ENCODE peak calls at places on chromosomes 6 and 20, in five cellular contexts. One of them, this sample, is unnamed.

GRCh38 chr20:25457886-25458680 is 50.6 kb downstream of the GINS1 start:
- DNase-seq in HCT116: no peak
- DNase-seq in K562: no peak
- DNase-seq in PC-3: no peak
- DNase-seq in fibroblast of lung: no peak
- DNase-seq in this sample: no peak

GRCh38 chr20:37841991-37842390 is 60.9 kb upstream of the VSTM2L start:
- DNase-seq in PC-3: no peak
- DNase-seq in fibroblast of lung: no peak
- DNase-seq in K562: no peak
- DNase-seq in HCT116: no peak
- DNase-seq in this sample: no peak

GRCh38 chr6:149500085-149500484 is 15.3 kb upstream of the ZC3H12D start:
- DNase-seq in fibroblast of lung: no peak
- DNase-seq in K562: no peak
- DNase-seq in PC-3: no peak
- DNase-seq in HCT116: no peak
- DNase-seq in this sample: no peak

GRCh38 chr20:25624500-25624939 is 706 bp upstream of the NANP start:
- DNase-seq in PC-3: no peak
- DNase-seq in K562: no peak
- DNase-seq in HCT116: no peak
- DNase-seq in fibroblast of lung: no peak
- DNase-seq in this sample: no peak

GRCh38 chr20:50252715-50253500 is 62.3 kb downstream of the CEBPB start:
- DNase-seq in HCT116: no peak
- DNase-seq in fibroblast of lung: no peak
- DNase-seq in K562: no peak
- DNase-seq in PC-3: no peak
- DNase-seq in this sample: no peak

GRCh38 chr6:12010635-12011275 is 1.4 kb upstream of the HIVEP1 start:
- DNase-seq in K562: peak; percentile 28
- DNase-seq in HCT116: no peak
- DNase-seq in fibroblast of lung: no peak
- DNase-seq in PC-3: no peak
- DNase-seq in this sample: no peak

GRCh38 chr20:50680106-50680960 is 11.0 kb downstream of the RIPOR3 start:
- DNase-seq in K562: no peak
- DNase-seq in HCT116: no peak
- DNase-seq in PC-3: no peak
- DNase-seq in fibroblast of lung: peak; percentile 49
- DNase-seq in this sample: no peak

GRCh38 chr20:8089668-8090067 is 42.4 kb upstream of the PLCB1 start:
- DNase-seq in fibroblast of lung: no peak
- DNase-seq in HCT116: no peak
- DNase-seq in PC-3: no peak
- DNase-seq in K562: no peak
- DNase-seq in this sample: no peak

GRCh38 chr6:24743265-24743943 is 24.4 kb upstream of the C6orf62 start:
- DNase-seq in PC-3: peak; percentile 93
- DNase-seq in K562: peak; percentile 38
- DNase-seq in fibroblast of lung: peak; percentile 98
- DNase-seq in HCT116: peak; percentile 76
- DNase-seq in this sample: peak; percentile 94

GRCh38 chr6:18406955-18407738 is 20.0 kb downstream of the RNF144B start:
- DNase-seq in PC-3: peak; percentile 31
- DNase-seq in fibroblast of lung: no peak
- DNase-seq in K562: no peak
- DNase-seq in HCT116: no peak
- DNase-seq in this sample: no peak

GRCh38 chr20:35907017-35907685 is 47.2 kb downstream of the SCAND1 start:
- DNase-seq in fibroblast of lung: no peak
- DNase-seq in HCT116: no peak
- DNase-seq in PC-3: no peak
- DNase-seq in K562: no peak
- DNase-seq in this sample: no peak

GRCh38 chr6:163730496-163731210 is 316.1 kb downstream of the QKI start:
- DNase-seq in fibroblast of lung: no peak
- DNase-seq in K562: no peak
- DNase-seq in HCT116: no peak
- DNase-seq in PC-3: no peak
- DNase-seq in this sample: no peak

GRCh38 chr6:169559001-169559441 is 142.8 kb downstream of the WDR27 start:
- DNase-seq in K562: no peak
- DNase-seq in HCT116: no peak
- DNase-seq in fibroblast of lung: peak; percentile 49
- DNase-seq in PC-3: peak; percentile 70
- DNase-seq in this sample: no peak

GRCh38 chr6:89299451-89299850 is 15.6 kb downstream of the GABRR2 start:
- DNase-seq in PC-3: peak; percentile 45
- DNase-seq in fibroblast of lung: no peak
- DNase-seq in HCT116: peak; percentile 21
- DNase-seq in K562: no peak
- DNase-seq in this sample: no peak

GRCh38 chr6:43078651-43079050 is 2.5 kb downstream of the PTK7 start:
- DNase-seq in PC-3: no peak
- DNase-seq in fibroblast of lung: peak; percentile 82
- DNase-seq in K562: no peak
- DNase-seq in HCT116: no peak
- DNase-seq in this sample: no peak

GRCh38 chr20:24102290-24102689 is 113.7 kb upstream of the GGTLC1 start:
- DNase-seq in K562: no peak
- DNase-seq in PC-3: peak; percentile 61
- DNase-seq in fibroblast of lung: no peak
- DNase-seq in HCT116: no peak
- DNase-seq in this sample: no peak

GRCh38 chr20:1029980-1030379 is 27.9 kb upstream of the RSPO4 start:
- DNase-seq in PC-3: no peak
- DNase-seq in K562: no peak
- DNase-seq in fibroblast of lung: no peak
- DNase-seq in HCT116: no peak
- DNase-seq in this sample: no peak

GRCh38 chr6:116476021-116476678 is 15.0 kb downstream of the CALHM6 start:
- DNase-seq in K562: no peak
- DNase-seq in HCT116: no peak
- DNase-seq in PC-3: no peak
- DNase-seq in fibroblast of lung: peak; percentile 5
- DNase-seq in this sample: no peak

GRCh38 chr20:41854765-41855164 is 236.6 kb upstream of the CHD6 start:
- DNase-seq in fibroblast of lung: peak; percentile 0
- DNase-seq in PC-3: peak; percentile 36
- DNase-seq in K562: no peak
- DNase-seq in HCT116: no peak
- DNase-seq in this sample: peak; percentile 59

GRCh38 chr20:48933017-48933766 is 11.7 kb downstream of the ARFGEF2 start:
- DNase-seq in K562: no peak
- DNase-seq in fibroblast of lung: no peak
- DNase-seq in HCT116: no peak
- DNase-seq in PC-3: no peak
- DNase-seq in this sample: no peak

GRCh38 chr6:93779086-93779858 is 359.9 kb upstream of the EPHA7 start:
- DNase-seq in HCT116: no peak
- DNase-seq in fibroblast of lung: peak; percentile 48
- DNase-seq in K562: no peak
- DNase-seq in PC-3: no peak
- DNase-seq in this sample: no peak

GRCh38 chr6:2449572-2449940 is 204.2 kb upstream of the GMDS start:
- DNase-seq in HCT116: no peak
- DNase-seq in fibroblast of lung: no peak
- DNase-seq in PC-3: no peak
- DNase-seq in K562: no peak
- DNase-seq in this sample: no peak

GRCh38 chr6:162753775-162754174 is 26.0 kb downstream of the PACRG start:
- DNase-seq in fibroblast of lung: no peak
- DNase-seq in PC-3: no peak
- DNase-seq in HCT116: no peak
- DNase-seq in K562: no peak
- DNase-seq in this sample: no peak

GRCh38 chr6:36117639-36118549 is 12.4 kb upstream of the MAPK13 start:
- DNase-seq in K562: no peak
- DNase-seq in HCT116: no peak
- DNase-seq in fibroblast of lung: no peak
- DNase-seq in PC-3: no peak
- DNase-seq in this sample: no peak

GRCh38 chr6:3085074-3085473 is 16.8 kb downstream of the RIPK1 start:
- DNase-seq in HCT116: no peak
- DNase-seq in fibroblast of lung: no peak
- DNase-seq in K562: no peak
- DNase-seq in PC-3: no peak
- DNase-seq in this sample: no peak

GRCh38 chr6:42387336-42387735 is 64.4 kb downstream of the TRERF1 start:
- DNase-seq in PC-3: peak; percentile 30
- DNase-seq in HCT116: no peak
- DNase-seq in K562: no peak
- DNase-seq in fibroblast of lung: no peak
- DNase-seq in this sample: peak; percentile 70

DNA sequence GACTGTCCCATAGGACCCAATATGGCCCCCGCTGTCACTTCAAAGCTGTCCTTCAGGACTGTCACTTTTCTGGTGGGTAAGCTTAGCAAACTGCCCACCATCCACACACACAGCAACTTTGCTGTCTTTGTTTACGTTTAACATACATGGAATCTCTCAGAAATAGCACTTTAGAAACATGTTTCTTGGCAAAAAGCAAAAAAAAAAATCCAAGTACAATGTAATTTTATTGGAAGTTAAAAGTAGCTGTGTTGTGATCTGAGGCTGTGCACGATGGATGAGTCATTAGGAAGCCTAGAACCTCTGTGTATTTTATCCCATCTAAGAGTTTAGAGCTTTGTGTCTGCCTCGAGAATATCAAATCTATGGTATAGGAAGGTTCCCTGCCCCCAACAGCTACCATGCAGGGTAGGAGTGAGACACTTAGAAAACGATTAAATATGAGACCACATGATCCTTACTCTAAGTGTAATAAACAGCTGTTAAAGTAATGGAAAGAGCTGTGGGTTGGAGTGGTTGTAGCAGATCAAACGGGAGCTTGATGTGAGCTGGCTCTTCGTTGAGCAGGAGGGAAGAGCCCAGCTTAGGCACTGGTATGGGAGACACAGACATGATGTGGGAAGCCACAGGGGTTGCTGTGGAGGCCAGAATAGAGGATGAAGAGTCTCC is 119.5 kb downstream of the PLEKHG1 start:
- DNase-seq in PC-3: peak; percentile 8
- DNase-seq in K562: no peak
- DNase-seq in HCT116: no peak
- DNase-seq in fibroblast of lung: peak; percentile 22
- DNase-seq in this sample: no peak
- H3K9ac ChIP-seq in PC-3: no peak overlapping the region
- H3K9ac ChIP-seq in K562: no peak overlapping the region
- H3K9ac ChIP-seq in HCT116: no peak overlapping the region
- H3K9ac ChIP-seq in fibroblast of lung: no peak overlapping the region
- H3K9ac ChIP-seq in this sample: no peak overlapping the region

GRCh38 chr20:62985089-62985778 is 21.5 kb downstream of the BHLHE23 start:
- DNase-seq in HCT116: no peak
- DNase-seq in fibroblast of lung: no peak
- DNase-seq in PC-3: no peak
- DNase-seq in K562: no peak
- DNase-seq in this sample: no peak

GRCh38 chr20:62987114-62987513 is 19.6 kb downstream of the BHLHE23 start:
- DNase-seq in fibroblast of lung: no peak
- DNase-seq in HCT116: no peak
- DNase-seq in K562: no peak
- DNase-seq in PC-3: no peak
- DNase-seq in this sample: no peak

GRCh38 chr20:62989201-62989601 is 17.6 kb downstream of the BHLHE23 start:
- DNase-seq in HCT116: no peak
- DNase-seq in PC-3: no peak
- DNase-seq in fibroblast of lung: no peak
- DNase-seq in K562: no peak
- DNase-seq in this sample: no peak

GRCh38 chr20:62984666-62985065 is 22.1 kb downstream of the BHLHE23 start:
- DNase-seq in K562: no peak
- DNase-seq in HCT116: no peak
- DNase-seq in PC-3: no peak
- DNase-seq in fibroblast of lung: no peak
- DNase-seq in this sample: no peak

DNA sequence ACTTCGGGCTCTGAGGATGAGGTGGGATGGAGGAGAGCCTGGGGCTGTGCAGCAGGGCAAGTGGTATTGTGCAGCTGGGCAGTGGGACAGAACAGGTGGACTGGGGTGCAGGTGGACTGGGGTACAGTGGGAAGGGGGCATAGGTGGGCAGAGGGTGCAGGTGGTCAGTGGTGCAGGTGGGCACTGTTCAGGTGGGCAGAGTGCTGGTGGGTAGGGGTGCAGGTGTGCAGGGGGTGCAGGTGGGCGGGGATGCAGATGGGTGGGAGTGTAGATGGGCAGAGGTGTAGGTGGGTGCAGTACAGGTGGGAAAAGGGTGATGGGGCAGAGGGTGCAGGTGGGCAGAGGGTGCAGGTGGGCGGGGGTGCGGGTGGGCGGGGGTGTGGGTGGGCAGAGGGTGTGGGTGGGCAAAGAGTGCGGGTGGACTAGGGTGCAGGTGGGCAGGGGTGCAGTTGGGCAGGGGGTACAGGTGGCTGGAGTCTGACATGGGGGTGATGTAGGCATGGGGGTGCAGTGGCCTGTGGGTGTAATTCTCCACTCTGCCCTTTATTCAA is 20.4 kb downstream of the BHLHE23 start:
- DNase-seq in fibroblast of lung: no peak
- DNase-seq in HCT116: no peak
- DNase-seq in PC-3: no peak
- DNase-seq in K562: no peak
- DNase-seq in this sample: no peak
- H3K27me3 ChIP-seq in fibroblast of lung: peaks cover 9% of the 10 kb centered on the region
- H3K27me3 ChIP-seq in HCT116: no peaks in the 10 kb centered on the region
- H3K27me3 ChIP-seq in PC-3: peaks cover 23% of the 10 kb centered on the region
- H3K27me3 ChIP-seq in K562: peaks cover 52% of the 10 kb centered on the region
- H3K27me3 ChIP-seq in this sample: peaks cover 3% of the 10 kb centered on the region

GRCh38 chr6:104955491-104955890 is 1.4 kb upstream of the LIN28B start:
- DNase-seq in K562: peak; percentile 46
- DNase-seq in fibroblast of lung: no peak
- DNase-seq in HCT116: no peak
- DNase-seq in PC-3: no peak
- DNase-seq in this sample: no peak

GRCh38 chr6:104951677-104952076 is 5.2 kb upstream of the LIN28B start:
- DNase-seq in PC-3: no peak
- DNase-seq in fibroblast of lung: no peak
- DNase-seq in HCT116: no peak
- DNase-seq in K562: no peak
- DNase-seq in this sample: no peak

GRCh38 chr6:104952911-104953409 is 3.9 kb upstream of the LIN28B start:
- DNase-seq in HCT116: no peak
- DNase-seq in K562: peak; percentile 36
- DNase-seq in PC-3: no peak
- DNase-seq in fibroblast of lung: no peak
- DNase-seq in this sample: no peak

GRCh38 chr6:104954091-104954797 is 2.7 kb upstream of the LIN28B start:
- DNase-seq in fibroblast of lung: no peak
- DNase-seq in PC-3: no peak
- DNase-seq in HCT116: no peak
- DNase-seq in K562: no peak
- DNase-seq in this sample: no peak

GRCh38 chr6:104953410-104953953 is 3.4 kb upstream of the LIN28B start:
- DNase-seq in K562: peak; percentile 51
- DNase-seq in PC-3: no peak
- DNase-seq in HCT116: no peak
- DNase-seq in fibroblast of lung: no peak
- DNase-seq in this sample: no peak
- H3K79me2 ChIP-seq in K562: peaks cover 36% of the 10 kb centered on the region
- H3K79me2 ChIP-seq in PC-3: no peaks in the 10 kb centered on the region
- H3K79me2 ChIP-seq in HCT116: no peaks in the 10 kb centered on the region
- H3K79me2 ChIP-seq in fibroblast of lung: no peaks in the 10 kb centered on the region
- H3K79me2 ChIP-seq in this sample: no peaks in the 10 kb centered on the region

GRCh38 chr20:62289898-62290297 is 12.9 kb upstream of the ADRM1 start:
- DNase-seq in PC-3: no peak
- DNase-seq in fibroblast of lung: no peak
- DNase-seq in HCT116: no peak
- DNase-seq in K562: no peak
- DNase-seq in this sample: no peak
- H3K9ac ChIP-seq in PC-3: no peak overlapping the region
- H3K9ac ChIP-seq in fibroblast of lung: no peak overlapping the region
- H3K9ac ChIP-seq in HCT116: no peak overlapping the region
- H3K9ac ChIP-seq in K562: no peak overlapping the region
- H3K9ac ChIP-seq in this sample: no peak overlapping the region

This sample was measured in mammary epithelial cell.